ENCODE peak calls at places on chromosomes 12 and 14, in five cellular contexts. E, M, C, T and N are unnamed samples.

GRCh38 chr12:14619731-14620501 is 52.2 kb upstream of the PLBD1 start:
- DNase-seq in E (no peak), M (no peak), C (no peak), T (no peak), N (no peak)

GRCh38 chr12:65853489-65854157 is 29.3 kb downstream of the HMGA2 start:
- DNase-seq in E (no peak), M (no peak), C (no peak), T (no peak), N (peak; percentile 38)

GRCh38 chr14:54881235-54881760 is 21.3 kb downstream of the GCH1 start:
- DNase-seq in E (no peak), M (no peak), C (peak; percentile 33), T (no peak), N (no peak)

GRCh38 chr14:103684871-103685270 is 30.4 kb downstream of the XRCC3 start:
- DNase-seq in E (no peak), M (no peak), C (no peak), T (no peak), N (no peak)

GRCh38 chr14:99345472-99345871 is 73.5 kb upstream of the BCL11B start:
- DNase-seq in E (no peak), M (no peak), C (no peak), T (no peak), N (no peak)

GRCh38 chr14:44634692-44635091 is 127.6 kb upstream of the FSCB start:
- DNase-seq in E (no peak), M (no peak), C (no peak), T (no peak), N (no peak)

GRCh38 chr14:98736701-98737338 is 535.2 kb downstream of the BCL11B start:
- DNase-seq in E (no peak), M (no peak), C (no peak), T (no peak), N (no peak)

GRCh38 chr12:114697741-114698565 is 14.0 kb upstream of the TBX3 start:
- DNase-seq in E (no peak), M (no peak), C (no peak), T (no peak), N (no peak)

GRCh38 chr14:74980746-74981661 is 21.7 kb upstream of the EIF2B2 start:
- DNase-seq in E (no peak), M (no peak), C (no peak), T (no peak), N (no peak)

GRCh38 chr12:19643635-19644034 is 204.3 kb downstream of the AEBP2 start:
- DNase-seq in E (peak; percentile 69), M (peak; percentile 3), C (no peak), T (no peak), N (peak; percentile 25)

GRCh38 chr14:27090716-27091115 is 492.9 kb upstream of the NOVA1 start:
- DNase-seq in E (no peak), M (no peak), C (no peak), T (no peak), N (no peak)

GRCh38 chr14:77804592-77804991 is 4.7 kb downstream of the ADCK1 start:
- DNase-seq in E (peak; percentile 49), M (peak; percentile 51), C (no peak), T (no peak), N (no peak)

GRCh38 chr14:103260629-103261124 is 73.4 kb upstream of the EIF5 start:
- DNase-seq in E (peak; percentile 51), M (peak; percentile 14), C (no peak), T (no peak), N (no peak)

GRCh38 chr12:109870648-109871047 is 9.7 kb downstream of the GLTP start:
- DNase-seq in E (no peak), M (no peak), C (no peak), T (no peak), N (no peak)

GRCh38 chr12:77685112-77685511 is 145.6 kb upstream of the NAV3 start:
- DNase-seq in E (peak; percentile 76), M (peak; percentile 1), C (no peak), T (no peak), N (peak; percentile 63)

GRCh38 chr12:90858261-90858660 is 96.7 kb downstream of the CCER1 start:
- DNase-seq in E (no peak), M (no peak), C (no peak), T (no peak), N (no peak)

GRCh38 chr14:63483315-63483714 is 59.9 kb downstream of the PPP2R5E start:
- DNase-seq in E (no peak), M (no peak), C (no peak), T (no peak), N (no peak)

GRCh38 chr12:120131116-120131515 is 14.6 kb upstream of the RAB35 start:
- DNase-seq in E (no peak), M (no peak), C (no peak), T (no peak), N (no peak)

GRCh38 chr14:67395876-67396189 is 16.1 kb downstream of the PLEK2 start:
- DNase-seq in E (no peak), M (no peak), C (no peak), T (no peak), N (no peak)

GRCh38 chr14:71475916-71476315 is 456.3 kb upstream of the RGS6 start:
- DNase-seq in E (no peak), M (no peak), C (no peak), T (no peak), N (no peak)

GRCh38 chr14:47302121-47302520 is 373.3 kb downstream of the MDGA2 start:
- DNase-seq in E (no peak), M (no peak), C (no peak), T (no peak), N (no peak)

GRCh38 chr14:32004300-32004699 is 72.8 kb upstream of the ARHGAP5 start:
- DNase-seq in E (peak; percentile 61), M (no peak), C (no peak), T (no peak), N (peak; percentile 51)

GRCh38 chr12:5037795-5038357 is 5.8 kb upstream of the KCNA5 start:
- DNase-seq in E (no peak), M (no peak), C (no peak), T (no peak), N (no peak)

GRCh38 chr14:75523771-75524171 is 1.5 kb downstream of the BATF start:
- DNase-seq in E (no peak), M (no peak), C (no peak), T (no peak), N (no peak)

GRCh38 chr12:49410833-49411232 is 43.6 kb downstream of the SPATS2 start:
- DNase-seq in E (no peak), M (no peak), C (no peak), T (no peak), N (no peak)

GRCh38 chr14:53432378-53432802 is 279.3 kb upstream of the DDHD1 start:
- DNase-seq in E (peak; percentile 55), M (peak; percentile 1), C (no peak), T (no peak), N (no peak)

GRCh38 chr12:93204896-93205295 is 172.8 kb upstream of the NUDT4 start:
- DNase-seq in E (no peak), M (no peak), C (no peak), T (no peak), N (no peak)
- TF ChIP-seq CTCF in E (no peak), M (no peak), C (no peak), T (no peak), N (no peak)

DNA sequence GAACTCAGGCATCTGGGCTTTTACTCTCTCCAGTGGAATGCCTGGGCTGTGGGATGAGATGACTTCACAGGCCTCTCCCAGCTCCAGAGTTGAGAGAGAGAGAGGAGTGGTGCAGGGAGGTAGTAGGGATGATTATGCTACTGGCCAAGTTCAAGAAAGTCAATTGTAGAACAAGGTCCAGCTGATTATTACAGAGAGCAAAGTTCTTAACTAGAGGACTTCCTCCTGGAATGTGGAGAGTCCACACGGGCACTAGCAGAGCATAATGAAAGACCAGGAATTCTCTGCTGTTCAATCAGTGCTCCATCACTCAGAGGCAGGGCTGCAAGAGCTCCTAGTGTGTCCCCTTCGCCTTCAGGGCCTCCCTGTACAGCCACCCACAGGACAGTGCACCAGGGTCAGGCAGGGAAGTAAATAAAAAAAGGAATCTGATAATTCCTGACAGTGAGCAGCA is 651 bp upstream of the EMP1 start:
- DNase-seq in E (peak; percentile 63), M (no peak), C (no peak), T (no peak), N (no peak)
- H3K4me3 ChIP-seq in E (no peak overlapping the region), M (no peak overlapping the region), C (no peak overlapping the region), T (no peak overlapping the region), N (peak overlapping the region; percentile 84)

GRCh38 chr14:105185001-105185400 is 3.9 kb upstream of the NUDT14 start:
- DNase-seq in E (no peak), M (no peak), C (no peak), T (no peak), N (no peak)

GRCh38 chr14:105184461-105184860 is 3.3 kb upstream of the NUDT14 start:
- DNase-seq in E (no peak), M (no peak), C (no peak), T (no peak), N (no peak)

GRCh38 chr14:105185973-105186372 is 4.9 kb upstream of the NUDT14 start:
- DNase-seq in E (no peak), M (no peak), C (no peak), T (no peak), N (no peak)

GRCh38 chr14:105187116-105187515 is 6.0 kb upstream of the NUDT14 start:
- DNase-seq in E (no peak), M (no peak), C (no peak), T (no peak), N (no peak)

DNA sequence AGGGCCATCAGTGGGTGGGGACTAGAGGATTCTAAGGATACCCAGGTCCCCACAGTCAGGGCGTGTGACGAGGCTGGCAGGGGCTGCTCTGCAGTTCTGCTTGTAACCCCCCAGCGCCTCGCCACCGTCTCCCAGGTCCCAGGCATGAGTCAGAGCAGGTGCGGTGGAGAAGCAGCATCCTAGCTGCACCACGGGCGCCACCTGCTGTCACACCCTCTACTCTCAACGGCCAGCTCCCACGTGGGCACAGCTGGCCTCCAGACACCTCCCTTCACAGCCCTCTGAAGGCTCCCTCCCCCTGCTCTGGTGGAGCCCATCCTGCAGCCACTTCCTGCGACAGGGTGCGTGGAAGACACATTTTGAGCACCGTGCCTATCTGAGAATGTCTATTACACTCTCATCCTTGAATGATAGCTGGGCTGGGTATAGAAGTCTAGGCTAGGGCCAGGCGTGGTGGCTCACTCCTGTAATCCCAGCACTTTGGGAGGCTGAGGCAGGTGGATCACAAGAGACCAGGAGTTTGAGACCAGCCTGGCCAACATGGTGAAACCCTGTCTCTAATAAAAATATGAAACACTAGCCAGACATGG is 6.9 kb upstream of the NUDT14 start:
- DNase-seq in E (peak; percentile 53), M (no peak), C (no peak), T (no peak), N (no peak)
- TF ChIP-seq CTCF in E (no peak), M (peak; percentile 17), C (no peak), T (no peak), N (no peak)

DNA sequence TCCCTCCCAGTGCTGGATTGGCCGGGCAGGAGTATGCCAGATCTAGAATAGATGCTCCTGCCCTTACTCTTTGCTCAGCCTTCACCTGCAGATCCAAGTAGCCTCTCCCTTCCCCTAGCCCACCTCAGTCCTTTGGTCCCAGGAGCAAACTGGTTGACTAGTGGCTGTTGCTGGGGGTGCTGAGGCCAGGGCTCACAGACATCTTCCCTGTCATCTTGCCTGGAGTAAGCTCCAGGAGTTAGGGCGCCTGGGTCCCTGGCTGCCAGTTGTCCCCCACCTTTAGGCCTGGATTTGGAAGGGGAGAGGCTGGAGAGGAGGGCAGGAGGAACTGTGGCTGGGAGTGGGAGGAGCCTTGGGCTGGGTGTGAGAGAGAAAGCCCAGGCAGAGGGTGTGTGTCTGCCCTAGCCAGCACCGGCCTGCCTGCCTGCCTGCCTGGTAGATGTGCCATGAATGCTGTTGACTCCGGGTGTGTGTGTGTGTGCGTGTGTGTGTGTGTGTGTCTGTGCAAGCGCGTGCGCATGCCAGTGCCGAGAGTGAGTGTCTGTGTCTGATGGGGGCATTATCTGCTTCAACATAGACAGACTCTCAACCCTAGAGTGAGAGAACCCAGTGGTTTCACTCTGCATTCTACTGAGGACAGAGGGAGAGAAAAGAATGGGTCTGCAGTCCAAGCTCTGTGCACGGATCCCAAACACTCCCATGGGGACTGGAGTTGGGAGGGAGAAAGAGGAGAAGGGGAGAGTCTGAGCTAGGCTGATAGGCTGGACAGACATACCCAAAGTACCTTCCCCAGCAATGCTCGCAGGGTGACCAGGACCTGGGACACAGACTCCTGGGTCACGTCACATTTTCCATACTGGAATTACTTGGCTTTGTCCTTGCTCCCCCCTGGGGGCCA is 881 bp upstream of the RARG start:
- DNase-seq in E (peak; percentile 47), M (no peak), C (no peak), T (no peak), N (no peak)
- H3K4me3 ChIP-seq in E (peak overlapping the region; percentile 69), M (no peak overlapping the region), C (peak overlapping the region; percentile 66), T (peak overlapping the region; percentile 62), N (peak overlapping the region; percentile 42)